ENCODE peak calls at places on chromosomes 1 and 21, in eight cellular contexts. X is cardiac muscle cell, O is ascending aorta, E is uterus, M is hepatocyte, U is AG10803, L is prostate gland, N is foreskin fibroblast. S is an unnamed sample.

GRCh38 chr21:40254540-40255455 is 387.6 kb downstream of the PCP4 start:
- DNase-seq in E (no peak), U (no peak), X (no peak), M (peak), L (peak), O (no peak), N (no peak), S (no peak)

GRCh38 chr1:156065212-156065611 is 4.3 kb downstream of the RAB25 start:
- DNase-seq in U (no peak), X (no peak), N (no peak), M (no peak), O (no peak), L (no peak), E (no peak), S (no peak)

GRCh38 chr1:109112652-109113285 is 1.1 kb upstream of the ELAPOR1 start:
- DNase-seq in U (peak), X (peak), E (peak), N (peak), L (peak), O (peak), M (peak), S (peak)

GRCh38 chr1:226549937-226550670 is 1.5 kb downstream of the STUM start:
- DNase-seq in L (peak), N (no peak), U (no peak), E (peak), O (peak), X (no peak), M (peak), S (peak)

GRCh38 chr1:232922475-232922874 is 27.9 kb upstream of the NTPCR start:
- DNase-seq in O (no peak), M (no peak), E (no peak), U (peak), X (no peak), N (peak), L (no peak), S (no peak)

GRCh38 chr1:25167269-25168192 is 64.8 kb downstream of the SYF2 start:
- DNase-seq in N (no peak), E (no peak), L (no peak), O (no peak), X (peak), U (no peak), M (peak), S (no peak)

GRCh38 chr1:24193046-24193445 is 6.0 kb upstream of the IFNLR1 start:
- DNase-seq in M (no peak), L (no peak), O (no peak), X (no peak), U (peak), N (peak), E (no peak), S (no peak)

GRCh38 chr1:200435200-200435780 is 25.5 kb upstream of the ZNF281 start:
- DNase-seq in M (no peak), U (no peak), X (no peak), E (no peak), L (no peak), O (no peak), N (no peak), S (no peak)

GRCh38 chr21:38520511-38520910 is 22.2 kb upstream of the ERG start:
- DNase-seq in X (no peak), E (no peak), O (no peak), L (no peak), N (no peak), M (no peak), U (no peak), S (no peak)

GRCh38 chr1:155305881-155306391 is 2.7 kb upstream of the FDPS start:
- DNase-seq in M (no peak), L (no peak), O (no peak), X (no peak), E (no peak), U (peak), N (no peak), S (no peak)

GRCh38 chr21:30921129-30921528 is 39.7 kb upstream of the KRTAP11-1 start:
- DNase-seq in U (no peak), O (no peak), E (no peak), L (no peak), X (no peak), N (no peak), M (no peak), S (no peak)

GRCh38 chr1:202806845-202807366 is 1.3 kb downstream of the KDM5B start:
- DNase-seq in X (peak), O (no peak), U (no peak), N (no peak), E (peak), M (peak), L (peak), S (peak)

GRCh38 chr1:202501281-202501680 is 152.8 kb downstream of the PPP1R12B start:
- DNase-seq in N (peak), E (no peak), M (peak), O (no peak), U (peak), X (no peak), L (peak), S (no peak)

GRCh38 chr1:225863167-225863566 is 19.0 kb downstream of the TMEM63A start:
- DNase-seq in X (no peak), M (no peak), L (no peak), E (peak), N (no peak), U (no peak), O (no peak), S (no peak)

GRCh38 chr1:208950206-208950605 is 633.3 kb upstream of the CAMK1G start:
- DNase-seq in X (no peak), L (no peak), U (peak), O (no peak), E (no peak), M (no peak), N (no peak), S (no peak)

GRCh38 chr1:245290836-245291235 is 136.1 kb downstream of the KIF26B start:
- DNase-seq in U (no peak), L (no peak), N (no peak), O (no peak), M (peak), E (no peak), X (peak), S (peak)

GRCh38 chr1:205229399-205229861 is 1.7 kb downstream of the TMCC2 start:
- DNase-seq in M (peak), E (peak), O (peak), L (peak), U (peak), X (peak), N (no peak), S (peak)

GRCh38 chr1:41935226-41935625 is 16.5 kb upstream of the HIVEP3 start:
- DNase-seq in X (no peak), E (no peak), O (no peak), M (no peak), L (no peak), U (peak), N (peak), S (no peak)

GRCh38 chr1:216765346-216766300 is 42.4 kb upstream of the ESRRG start:
- DNase-seq in U (no peak), O (no peak), L (peak), E (no peak), X (no peak), M (peak), N (no peak), S (no peak)

GRCh38 chr1:16981269-16981849 is 939 bp upstream of the MFAP2 start:
- DNase-seq in L (no peak), X (no peak), E (no peak), M (no peak), O (no peak), U (peak), N (peak), S (no peak)

GRCh38 chr1:54105080-54105479 is 47.7 kb downstream of the CDCP2 start:
- DNase-seq in E (no peak), O (no peak), M (no peak), L (no peak), U (no peak), X (no peak), N (no peak), S (no peak)

GRCh38 chr1:32138965-32139364 is 31.1 kb downstream of the KPNA6 start:
- DNase-seq in E (no peak), O (no peak), L (no peak), M (peak), U (peak), N (no peak), X (no peak), S (no peak)

GRCh38 chr1:24683713-24684162 is 40.6 kb downstream of the SRRM1 start:
- DNase-seq in X (no peak), M (peak), U (peak), E (no peak), O (no peak), N (peak), L (no peak), S (no peak)

GRCh38 chr1:178898401-178898800 is 27.5 kb upstream of the ANGPTL1 start:
- DNase-seq in E (no peak), L (no peak), N (no peak), X (no peak), U (no peak), O (no peak), M (no peak), S (no peak)

GRCh38 chr1:109243860-109244552 is 5.3 kb upstream of the CELSR2 start:
- DNase-seq in L (no peak), U (no peak), N (no peak), E (no peak), M (no peak), O (no peak), X (no peak), S (no peak)

GRCh38 chr1:111476761-111477309 is 3.1 kb downstream of the C1orf162 start:
- DNase-seq in X (no peak), E (no peak), M (no peak), U (no peak), L (no peak), O (no peak), N (no peak), S (no peak)

GRCh38 chr1:180084867-180085266 is 69.8 kb upstream of the QSOX1 start:
- DNase-seq in O (no peak), U (no peak), N (no peak), L (no peak), E (no peak), M (no peak), X (no peak), S (no peak)

GRCh38 chr1:27605796-27606707 is 2.1 kb upstream of the AHDC1 start:
- DNase-seq in N (no peak), E (peak), O (no peak), L (peak), X (peak), U (peak), M (peak), S (peak)

GRCh38 chr1:12566484-12567287 is 51.3 kb downstream of the DHRS3 start:
- DNase-seq in N (no peak), U (no peak), O (no peak), M (no peak), L (no peak), E (no peak), X (no peak), S (no peak)
- TF ChIP-seq CTCF in N (no peak), U (no peak), O (no peak), M (no peak), L (no peak), E (no peak), X (no peak), S (no peak)

GRCh38 chr1:204098683-204099082 is 25.8 kb downstream of the SOX13 start:
- DNase-seq in N (no peak), M (no peak), X (no peak), L (no peak), E (no peak), U (no peak), O (no peak), S (no peak)

GRCh38 chr1:204102029-204102611 is 29.2 kb downstream of the SOX13 start:
- DNase-seq in O (no peak), L (no peak), U (no peak), E (no peak), X (no peak), M (no peak), N (no peak), S (no peak)

GRCh38 chr1:204104331-204105222 is 31.7 kb downstream of the SOX13 start:
- DNase-seq in L (no peak), E (no peak), O (no peak), X (no peak), M (no peak), N (no peak), U (no peak), S (no peak)

GRCh38 chr1:204103121-204103741 is 30.3 kb downstream of the SOX13 start:
- DNase-seq in L (no peak), N (no peak), X (no peak), E (no peak), U (peak), O (no peak), M (no peak), S (no peak)

DNA sequence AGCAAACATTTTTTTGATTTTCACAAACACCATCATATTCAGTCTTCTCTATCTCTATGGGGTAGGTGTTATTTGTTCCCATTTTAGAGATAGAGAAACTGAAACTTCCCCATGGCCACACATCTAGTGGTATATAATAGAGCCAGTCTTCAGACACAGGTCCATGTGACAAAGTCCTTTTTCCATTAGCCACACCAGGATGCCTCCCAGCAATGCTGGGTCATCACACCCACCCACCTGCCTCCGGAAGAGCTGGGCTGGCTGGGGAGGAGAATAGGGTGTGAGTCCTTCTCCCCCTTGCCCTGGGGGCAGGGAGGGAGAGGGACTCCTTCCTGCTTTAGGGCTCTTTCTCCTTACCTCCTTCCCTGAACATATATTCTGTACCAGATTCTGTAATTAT is 29.8 kb downstream of the SOX13 start:
- DNase-seq in X (no peak), M (no peak), L (no peak), O (no peak), U (no peak), E (no peak), N (no peak), S (no peak)
- H3K4me3 ChIP-seq in X (no peak), M (no peak), L (no peak), O (peak), U (no peak), E (no peak), N (no peak), S (no peak)

GRCh38 chr1:19400189-19400588 is 85.2 kb downstream of the CAPZB start:
- DNase-seq in O (peak), N (no peak), U (peak), L (no peak), M (no peak), E (no peak), X (peak), S (peak)

GRCh38 chr1:19397217-19397945 is 85.3 kb downstream of the SLC66A1 start:
- DNase-seq in E (no peak), O (no peak), N (peak), M (no peak), L (no peak), X (no peak), U (peak), S (no peak)

GRCh38 chr1:19395678-19396192 is 83.6 kb downstream of the SLC66A1 start:
- DNase-seq in E (no peak), O (no peak), X (no peak), M (no peak), U (peak), L (no peak), N (peak), S (no peak)

GRCh38 chr1:19396280-19396679 is 84.2 kb downstream of the SLC66A1 start:
- DNase-seq in O (no peak), E (no peak), L (no peak), N (no peak), X (no peak), U (no peak), M (no peak), S (no peak)

GRCh38 chr1:19398309-19398760 is 86.2 kb downstream of the SLC66A1 start:
- DNase-seq in O (peak), L (no peak), M (peak), E (no peak), X (no peak), N (peak), U (peak), S (no peak)
- TF ChIP-seq CTCF in O (peak), L (no peak), M (peak), E (peak), X (peak), N (peak), U (peak), S (no peak)

GRCh38 chr1:107963601-107964396 is 1.2 kb downstream of the VAV3 start:
- DNase-seq in M (peak), L (peak), X (peak), U (peak), N (no peak), E (no peak), O (peak), S (peak)

GRCh38 chr1:107966550-107966949 is 1.6 kb upstream of the VAV3 start:
- DNase-seq in O (no peak), E (no peak), L (no peak), M (no peak), U (no peak), X (no peak), N (no peak), S (no peak)

GRCh38 chr1:107964397-107965111 is 426 bp downstream of the VAV3 start:
- DNase-seq in M (peak), E (no peak), X (no peak), U (peak), O (no peak), N (no peak), L (peak), S (peak)

GRCh38 chr1:107965112-107965991 is at the start of gene VAV3:
- DNase-seq in L (peak), U (peak), O (peak), M (peak), X (peak), E (peak), N (peak), S (peak)

DNA sequence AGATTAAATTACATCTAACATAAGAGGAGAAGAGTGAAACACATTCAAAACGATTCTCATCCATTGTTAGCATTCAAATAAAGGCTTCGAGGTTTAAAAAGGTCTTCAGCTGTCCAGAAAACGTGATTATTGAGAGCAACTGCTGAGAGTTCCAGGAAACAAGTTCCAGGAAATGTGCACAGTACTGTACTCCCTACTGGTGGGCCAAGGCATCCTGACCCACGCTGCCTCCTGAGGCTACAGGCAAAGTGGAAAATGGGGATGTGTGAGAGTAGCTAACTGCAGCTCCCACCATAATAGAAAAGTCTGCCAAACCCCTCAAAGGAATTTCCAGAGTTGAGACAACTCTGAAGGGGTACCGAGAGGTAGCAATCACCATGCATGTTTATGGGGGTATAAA is 2.0 kb downstream of the VAV3 start:
- DNase-seq in E (no peak), M (no peak), X (no peak), O (no peak), N (no peak), L (no peak), U (no peak), S (no peak)
- H3K4me3 ChIP-seq in E (no peak), M (no peak), X (no peak), O (no peak), N (no peak), L (peak), U (no peak), S (peak)

GRCh38 chr1:247102381-247102780 is 1.8 kb downstream of the ZNF669 start:
- DNase-seq in O (no peak), M (no peak), E (no peak), L (no peak), X (no peak), N (no peak), U (peak), S (no peak)
- TF ChIP-seq CTCF in O (no peak), M (no peak), E (no peak), L (no peak), X (no peak), N (no peak), U (no peak), S (no peak)